ENCODE peak calls at places on chromosomes 7 and 10, in ten cellular contexts. One of them, this sample, is unnamed.

GRCh38 chr10:93594518-93594917 is 6.5 kb downstream of the RBP4 start:
- DNase-seq in mesendoderm: no peak
- DNase-seq in stimulated activated CD4-positive, alpha-beta T cell treated with anti-CD3 and anti-CD28 coated beads, Interleukin-4, amount 100 ng/mL, for 4 hours: no peak
- DNase-seq in mesothelial cell of epicardium: no peak
- DNase-seq in brain microvascular endothelial cell: no peak
- DNase-seq in NCI-H1105 treated with DMSO at 0.1 percent for 48 hours: no peak
- DNase-seq in PC-3: no peak
- DNase-seq in HEK293T: no peak
- DNase-seq in NCI-H345: no peak
- DNase-seq in psoas muscle: no peak
- DNase-seq in this sample: no peak

GRCh38 chr10:96038476-96039387 is 4.7 kb upstream of the CCNJ start:
- DNase-seq in mesendoderm: no peak
- DNase-seq in stimulated activated CD4-positive, alpha-beta T cell treated with anti-CD3 and anti-CD28 coated beads, Interleukin-4, amount 100 ng/mL, for 4 hours: no peak
- DNase-seq in mesothelial cell of epicardium: no peak
- DNase-seq in brain microvascular endothelial cell: no peak
- DNase-seq in NCI-H1105 treated with DMSO at 0.1 percent for 48 hours: peak; percentile 26
- DNase-seq in PC-3: no peak
- DNase-seq in HEK293T: no peak
- DNase-seq in NCI-H345: peak; percentile 5
- DNase-seq in psoas muscle: no peak
- DNase-seq in this sample: no peak

GRCh38 chr7:68185641-68186040 is 1189.0 kb downstream of the TYW1 start:
- DNase-seq in mesendoderm: no peak
- DNase-seq in stimulated activated CD4-positive, alpha-beta T cell treated with anti-CD3 and anti-CD28 coated beads, Interleukin-4, amount 100 ng/mL, for 4 hours: no peak
- DNase-seq in mesothelial cell of epicardium: no peak
- DNase-seq in brain microvascular endothelial cell: no peak
- DNase-seq in NCI-H1105 treated with DMSO at 0.1 percent for 48 hours: peak; percentile 90
- DNase-seq in PC-3: no peak
- DNase-seq in HEK293T: no peak
- DNase-seq in NCI-H345: peak; percentile 93
- DNase-seq in psoas muscle: no peak
- DNase-seq in this sample: peak; percentile 98

GRCh38 chr7:127943541-127944521 is 87.4 kb downstream of the LRRC4 start:
- DNase-seq in mesendoderm: no peak
- DNase-seq in stimulated activated CD4-positive, alpha-beta T cell treated with anti-CD3 and anti-CD28 coated beads, Interleukin-4, amount 100 ng/mL, for 4 hours: no peak
- DNase-seq in mesothelial cell of epicardium: peak; percentile 62
- DNase-seq in brain microvascular endothelial cell: peak; percentile 20
- DNase-seq in NCI-H1105 treated with DMSO at 0.1 percent for 48 hours: peak; percentile 75
- DNase-seq in PC-3: no peak
- DNase-seq in HEK293T: no peak
- DNase-seq in NCI-H345: peak; percentile 78
- DNase-seq in psoas muscle: no peak
- DNase-seq in this sample: peak; percentile 79

GRCh38 chr7:3836855-3837254 is 535.8 kb downstream of the SDK1 start:
- DNase-seq in mesendoderm: no peak
- DNase-seq in stimulated activated CD4-positive, alpha-beta T cell treated with anti-CD3 and anti-CD28 coated beads, Interleukin-4, amount 100 ng/mL, for 4 hours: no peak
- DNase-seq in mesothelial cell of epicardium: no peak
- DNase-seq in brain microvascular endothelial cell: no peak
- DNase-seq in NCI-H1105 treated with DMSO at 0.1 percent for 48 hours: no peak
- DNase-seq in PC-3: peak; percentile 35
- DNase-seq in HEK293T: no peak
- DNase-seq in NCI-H345: no peak
- DNase-seq in psoas muscle: no peak
- DNase-seq in this sample: no peak

GRCh38 chr10:72239409-72239808 is 23.3 kb upstream of the ASCC1 start:
- DNase-seq in mesendoderm: no peak
- DNase-seq in stimulated activated CD4-positive, alpha-beta T cell treated with anti-CD3 and anti-CD28 coated beads, Interleukin-4, amount 100 ng/mL, for 4 hours: no peak
- DNase-seq in mesothelial cell of epicardium: no peak
- DNase-seq in brain microvascular endothelial cell: no peak
- DNase-seq in NCI-H1105 treated with DMSO at 0.1 percent for 48 hours: no peak
- DNase-seq in PC-3: no peak
- DNase-seq in HEK293T: no peak
- DNase-seq in NCI-H345: no peak
- DNase-seq in psoas muscle: no peak
- DNase-seq in this sample: no peak

GRCh38 chr10:77162697-77163096 is 474.9 kb downstream of the KCNMA1 start:
- DNase-seq in mesendoderm: no peak
- DNase-seq in stimulated activated CD4-positive, alpha-beta T cell treated with anti-CD3 and anti-CD28 coated beads, Interleukin-4, amount 100 ng/mL, for 4 hours: no peak
- DNase-seq in mesothelial cell of epicardium: no peak
- DNase-seq in brain microvascular endothelial cell: peak; percentile 78
- DNase-seq in NCI-H1105 treated with DMSO at 0.1 percent for 48 hours: no peak
- DNase-seq in PC-3: peak; percentile 99
- DNase-seq in HEK293T: no peak
- DNase-seq in NCI-H345: no peak
- DNase-seq in psoas muscle: no peak
- DNase-seq in this sample: no peak

GRCh38 chr7:2492038-2492437 is 15.8 kb upstream of the GRIFIN start:
- DNase-seq in mesendoderm: no peak
- DNase-seq in stimulated activated CD4-positive, alpha-beta T cell treated with anti-CD3 and anti-CD28 coated beads, Interleukin-4, amount 100 ng/mL, for 4 hours: no peak
- DNase-seq in mesothelial cell of epicardium: no peak
- DNase-seq in brain microvascular endothelial cell: no peak
- DNase-seq in NCI-H1105 treated with DMSO at 0.1 percent for 48 hours: no peak
- DNase-seq in PC-3: no peak
- DNase-seq in HEK293T: no peak
- DNase-seq in NCI-H345: no peak
- DNase-seq in psoas muscle: no peak
- DNase-seq in this sample: no peak

GRCh38 chr10:125155101-125155500 is 5.3 kb downstream of the CTBP2 start:
- DNase-seq in mesendoderm: peak; percentile 64
- DNase-seq in stimulated activated CD4-positive, alpha-beta T cell treated with anti-CD3 and anti-CD28 coated beads, Interleukin-4, amount 100 ng/mL, for 4 hours: no peak
- DNase-seq in mesothelial cell of epicardium: no peak
- DNase-seq in brain microvascular endothelial cell: no peak
- DNase-seq in NCI-H1105 treated with DMSO at 0.1 percent for 48 hours: no peak
- DNase-seq in PC-3: no peak
- DNase-seq in HEK293T: no peak
- DNase-seq in NCI-H345: no peak
- DNase-seq in psoas muscle: no peak
- DNase-seq in this sample: no peak